ENCODE peak calls at places on chromosome 11, in four cellular contexts. One of them, this sample, is unnamed. For H3K4me1, the result is how much of the 10 kb centered on the place peaks cover.

GRCh38 chr11:65611758-65612603 is 2.0 kb downstream of the MAP3K11 start:
- DNase-seq in heart left ventricle: no peak
- DNase-seq in left ventricle myocardium inferior: no peak
- DNase-seq in sigmoid colon: no peak
- DNase-seq in this sample: no peak

GRCh38 chr11:6456361-6457073 is 15.7 kb upstream of the HPX start:
- DNase-seq in left ventricle myocardium inferior: no peak
- DNase-seq in heart left ventricle: no peak
- DNase-seq in sigmoid colon: no peak
- DNase-seq in this sample: no peak

GRCh38 chr11:9693801-9694553 is 30.1 kb downstream of the SWAP70 start:
- DNase-seq in heart left ventricle: no peak
- DNase-seq in sigmoid colon: no peak
- DNase-seq in left ventricle myocardium inferior: no peak
- DNase-seq in this sample: no peak

GRCh38 chr11:45150943-45151342 is 4.5 kb downstream of the PRDM11 start:
- DNase-seq in sigmoid colon: peak
- DNase-seq in left ventricle myocardium inferior: no peak
- DNase-seq in heart left ventricle: no peak
- DNase-seq in this sample: peak

GRCh38 chr11:76174330-76174729 is 32.0 kb downstream of the WNT11 start:
- DNase-seq in sigmoid colon: no peak
- DNase-seq in heart left ventricle: no peak
- DNase-seq in left ventricle myocardium inferior: no peak
- DNase-seq in this sample: no peak

GRCh38 chr11:67456068-67456705 is 1.0 kb downstream of the CABP4 start:
- DNase-seq in left ventricle myocardium inferior: no peak
- DNase-seq in heart left ventricle: peak
- DNase-seq in sigmoid colon: peak
- DNase-seq in this sample: peak

GRCh38 chr11:132639986-132640385 is 892.3 kb downstream of the OPCML start:
- DNase-seq in left ventricle myocardium inferior: no peak
- DNase-seq in heart left ventricle: no peak
- DNase-seq in sigmoid colon: no peak
- DNase-seq in this sample: no peak

GRCh38 chr11:30960387-30960992 is 374.3 kb upstream of the MPPED2 start:
- DNase-seq in left ventricle myocardium inferior: no peak
- DNase-seq in sigmoid colon: no peak
- DNase-seq in heart left ventricle: no peak
- DNase-seq in this sample: no peak

GRCh38 chr11:10498426-10499250 is 42.3 kb downstream of the RNF141 start:
- DNase-seq in heart left ventricle: no peak
- DNase-seq in left ventricle myocardium inferior: no peak
- DNase-seq in sigmoid colon: no peak
- DNase-seq in this sample: no peak

GRCh38 chr11:63132985-63133775 is 10.8 kb downstream of the SLC22A24 start:
- DNase-seq in sigmoid colon: no peak
- DNase-seq in left ventricle myocardium inferior: no peak
- DNase-seq in heart left ventricle: no peak
- DNase-seq in this sample: no peak

GRCh38 chr11:67371549-67372231 is 1.7 kb downstream of the CLCF1 start:
- DNase-seq in left ventricle myocardium inferior: no peak
- DNase-seq in sigmoid colon: peak
- DNase-seq in heart left ventricle: no peak
- DNase-seq in this sample: peak

GRCh38 chr11:3927129-3927796 is 71.8 kb downstream of the STIM1 start:
- DNase-seq in sigmoid colon: no peak
- DNase-seq in left ventricle myocardium inferior: no peak
- DNase-seq in heart left ventricle: no peak
- DNase-seq in this sample: no peak

GRCh38 chr11:61091373-61092279 is 10.7 kb upstream of the CD5 start:
- DNase-seq in left ventricle myocardium inferior: no peak
- DNase-seq in heart left ventricle: no peak
- DNase-seq in sigmoid colon: no peak
- DNase-seq in this sample: no peak

GRCh38 chr11:96102664-96103068 is 178.8 kb upstream of the MTMR2 start:
- DNase-seq in left ventricle myocardium inferior: no peak
- DNase-seq in heart left ventricle: no peak
- DNase-seq in sigmoid colon: no peak
- DNase-seq in this sample: no peak

GRCh38 chr11:126764221-126764620 is 236.3 kb downstream of the KIRREL3 start:
- DNase-seq in left ventricle myocardium inferior: no peak
- DNase-seq in sigmoid colon: no peak
- DNase-seq in heart left ventricle: no peak
- DNase-seq in this sample: no peak

GRCh38 chr11:14342906-14343305 is 16.1 kb downstream of the RRAS2 start:
- DNase-seq in left ventricle myocardium inferior: no peak
- DNase-seq in sigmoid colon: no peak
- DNase-seq in heart left ventricle: no peak
- DNase-seq in this sample: no peak

GRCh38 chr11:9137293-9138132 is 46.1 kb upstream of the SCUBE2 start:
- DNase-seq in heart left ventricle: peak
- DNase-seq in left ventricle myocardium inferior: peak
- DNase-seq in sigmoid colon: peak
- DNase-seq in this sample: peak

GRCh38 chr11:16111690-16112089 is 244.7 kb downstream of the SOX6 start:
- DNase-seq in heart left ventricle: peak
- DNase-seq in sigmoid colon: no peak
- DNase-seq in left ventricle myocardium inferior: no peak
- DNase-seq in this sample: peak
- H3K4me1 ChIP-seq in heart left ventricle: under half
- H3K4me1 ChIP-seq in sigmoid colon: under half
- H3K4me1 ChIP-seq in left ventricle myocardium inferior: under half
- H3K4me1 ChIP-seq in this sample: under half

GRCh38 chr11:77474509-77475070 is 696 bp upstream of the PAK1 start:
- DNase-seq in left ventricle myocardium inferior: no peak
- DNase-seq in sigmoid colon: no peak
- DNase-seq in heart left ventricle: no peak
- DNase-seq in this sample: peak
- H3K27ac ChIP-seq in left ventricle myocardium inferior: no peak
- H3K27ac ChIP-seq in sigmoid colon: no peak
- H3K27ac ChIP-seq in heart left ventricle: no peak
- H3K27ac ChIP-seq in this sample: no peak

GRCh38 chr11:119025099-119025473 is 5.6 kb downstream of the SLC37A4 start:
- DNase-seq in heart left ventricle: no peak
- DNase-seq in sigmoid colon: peak
- DNase-seq in left ventricle myocardium inferior: no peak
- DNase-seq in this sample: no peak

GRCh38 chr11:119027561-119028345 is 2.9 kb downstream of the SLC37A4 start:
- DNase-seq in heart left ventricle: no peak
- DNase-seq in left ventricle myocardium inferior: no peak
- DNase-seq in sigmoid colon: no peak
- DNase-seq in this sample: no peak

GRCh38 chr11:119026970-119027369 is 3.7 kb downstream of the SLC37A4 start:
- DNase-seq in sigmoid colon: no peak
- DNase-seq in left ventricle myocardium inferior: no peak
- DNase-seq in heart left ventricle: no peak
- DNase-seq in this sample: no peak

GRCh38 chr11:119024430-119025098 is 6.0 kb downstream of the TRAPPC4 start:
- DNase-seq in left ventricle myocardium inferior: no peak
- DNase-seq in sigmoid colon: peak
- DNase-seq in heart left ventricle: no peak
- DNase-seq in this sample: no peak

GRCh38 chr11:119025978-119026766 is 4.5 kb downstream of the SLC37A4 start:
- DNase-seq in heart left ventricle: no peak
- DNase-seq in left ventricle myocardium inferior: no peak
- DNase-seq in sigmoid colon: peak
- DNase-seq in this sample: no peak
- H3K4me1 ChIP-seq in heart left ventricle: under half
- H3K4me1 ChIP-seq in left ventricle myocardium inferior: under half
- H3K4me1 ChIP-seq in sigmoid colon: under half
- H3K4me1 ChIP-seq in this sample: under half

DNA sequence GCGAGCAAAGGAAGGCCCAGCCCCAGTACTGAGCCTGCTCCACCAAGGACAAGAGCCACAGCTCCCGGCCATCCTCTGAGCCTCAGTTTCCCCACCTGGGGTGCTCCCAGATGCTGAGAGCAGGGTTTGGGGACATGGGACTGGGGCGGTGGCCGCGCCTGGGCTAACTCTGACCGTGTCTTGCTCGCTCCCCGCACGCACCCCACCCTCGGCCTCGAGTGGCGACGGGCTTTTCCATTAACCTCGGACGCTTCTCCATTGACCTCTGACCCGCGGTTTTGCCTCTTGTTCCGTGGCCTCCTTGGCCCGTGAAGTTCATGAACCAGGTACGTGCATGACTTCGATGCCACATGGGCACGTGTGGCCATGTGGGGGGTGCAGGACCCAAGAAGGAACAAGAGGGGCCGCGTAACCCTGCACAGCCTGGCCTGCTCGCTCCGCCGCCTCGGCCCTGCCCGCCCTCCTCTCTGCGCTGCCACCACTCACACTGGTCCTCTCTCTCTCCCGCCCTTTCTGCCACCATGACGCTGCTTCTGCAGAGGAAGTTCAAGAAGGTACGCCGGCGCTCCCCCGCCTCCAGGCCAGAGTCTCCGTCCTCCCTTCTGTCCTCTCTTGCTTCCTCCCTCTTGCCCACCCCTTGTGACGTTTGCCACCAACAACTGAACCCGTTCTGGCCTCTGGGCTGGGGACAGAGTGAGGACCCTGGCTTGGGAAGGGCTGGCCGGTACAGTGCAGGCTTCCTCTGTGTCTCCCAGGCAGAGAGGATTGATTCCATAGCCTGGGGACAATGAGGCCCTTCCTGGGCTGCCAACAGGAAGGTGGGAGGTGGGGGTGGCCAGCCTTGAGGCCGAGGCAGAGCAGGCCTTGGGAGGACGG is 6.9 kb downstream of the TNNT3 start:
- DNase-seq in heart left ventricle: no peak
- DNase-seq in left ventricle myocardium inferior: no peak
- DNase-seq in sigmoid colon: no peak
- DNase-seq in this sample: peak
- H3K27ac ChIP-seq in heart left ventricle: peak
- H3K27ac ChIP-seq in left ventricle myocardium inferior: peak
- H3K27ac ChIP-seq in sigmoid colon: no peak
- H3K27ac ChIP-seq in this sample: no peak

GRCh38 chr11:124869856-124870387 is 4.7 kb downstream of the ROBO3 start:
- DNase-seq in sigmoid colon: peak
- DNase-seq in heart left ventricle: no peak
- DNase-seq in left ventricle myocardium inferior: no peak
- DNase-seq in this sample: no peak

GRCh38 chr11:124865902-124866851 is 945 bp downstream of the ROBO3 start:
- DNase-seq in heart left ventricle: no peak
- DNase-seq in left ventricle myocardium inferior: no peak
- DNase-seq in sigmoid colon: peak
- DNase-seq in this sample: peak

GRCh38 chr11:124869331-124869730 is 4.1 kb downstream of the ROBO3 start:
- DNase-seq in heart left ventricle: no peak
- DNase-seq in left ventricle myocardium inferior: no peak
- DNase-seq in sigmoid colon: peak
- DNase-seq in this sample: no peak

GRCh38 chr11:124868322-124869274 is 3.4 kb downstream of the ROBO3 start:
- DNase-seq in heart left ventricle: no peak
- DNase-seq in left ventricle myocardium inferior: no peak
- DNase-seq in sigmoid colon: peak
- DNase-seq in this sample: no peak

DNA sequence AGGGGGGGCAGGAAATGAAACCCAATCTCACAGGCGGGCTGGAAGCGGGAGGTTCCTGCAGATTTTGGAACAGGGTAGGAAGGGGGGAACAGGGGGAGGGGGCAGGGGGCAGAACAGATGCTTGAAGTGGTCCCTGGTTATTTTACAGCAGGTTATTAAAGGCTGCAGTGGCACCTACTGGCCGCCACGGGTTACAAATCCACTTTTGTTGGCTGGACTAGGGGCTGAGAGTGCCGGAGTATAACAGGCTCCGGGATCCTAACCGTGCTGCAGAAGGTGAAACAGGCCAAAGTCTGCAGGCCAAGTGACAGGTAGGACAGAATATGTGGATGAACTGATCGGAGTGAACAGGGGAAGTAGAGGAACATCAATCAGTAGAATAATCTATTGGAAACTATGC is 2.5 kb downstream of the ROBO3 start:
- DNase-seq in sigmoid colon: peak
- DNase-seq in left ventricle myocardium inferior: no peak
- DNase-seq in heart left ventricle: no peak
- DNase-seq in this sample: peak
- H3K4me1 ChIP-seq in sigmoid colon: under half
- H3K4me1 ChIP-seq in left ventricle myocardium inferior: half or more
- H3K4me1 ChIP-seq in heart left ventricle: under half
- H3K4me1 ChIP-seq in this sample: under half

GRCh38 chr11:117391181-117391580 is 63.5 kb downstream of the CEP164 start:
- DNase-seq in heart left ventricle: no peak
- DNase-seq in left ventricle myocardium inferior: no peak
- DNase-seq in sigmoid colon: peak
- DNase-seq in this sample: no peak
- H3K27ac ChIP-seq in heart left ventricle: no peak
- H3K27ac ChIP-seq in left ventricle myocardium inferior: no peak
- H3K27ac ChIP-seq in sigmoid colon: no peak
- H3K27ac ChIP-seq in this sample: no peak

GRCh38 chr11:85751738-85752137 is 59.2 kb downstream of the SYTL2 start:
- DNase-seq in left ventricle myocardium inferior: no peak
- DNase-seq in heart left ventricle: no peak
- DNase-seq in sigmoid colon: no peak
- DNase-seq in this sample: no peak

GRCh38 chr11:85749287-85749834 is 61.6 kb downstream of the SYTL2 start:
- DNase-seq in left ventricle myocardium inferior: no peak
- DNase-seq in sigmoid colon: no peak
- DNase-seq in heart left ventricle: no peak
- DNase-seq in this sample: no peak

GRCh38 chr11:85752201-85752889 is 58.6 kb downstream of the SYTL2 start:
- DNase-seq in left ventricle myocardium inferior: no peak
- DNase-seq in heart left ventricle: no peak
- DNase-seq in sigmoid colon: no peak
- DNase-seq in this sample: no peak

GRCh38 chr11:85749884-85750283 is 61.1 kb downstream of the SYTL2 start:
- DNase-seq in heart left ventricle: no peak
- DNase-seq in sigmoid colon: no peak
- DNase-seq in left ventricle myocardium inferior: no peak
- DNase-seq in this sample: no peak

DNA sequence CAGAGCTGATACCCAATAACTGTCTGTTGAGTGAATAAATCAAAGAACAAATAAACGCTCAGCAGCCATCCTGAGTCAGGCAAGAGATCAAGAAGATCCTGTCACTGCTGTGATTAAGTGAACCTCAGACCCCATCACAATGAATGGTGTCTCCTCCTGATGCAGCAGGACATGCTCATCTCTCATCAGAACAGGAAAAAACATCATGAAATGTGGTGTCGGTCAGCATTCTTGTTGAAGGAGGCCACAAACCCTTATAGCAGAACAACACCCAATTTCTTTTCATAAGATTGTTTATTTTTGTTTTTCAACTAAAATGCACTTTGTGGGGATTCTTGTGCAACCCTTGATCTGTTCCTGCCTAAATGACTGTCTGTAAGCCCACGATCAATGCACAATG is 60.3 kb downstream of the SYTL2 start:
- DNase-seq in heart left ventricle: no peak
- DNase-seq in sigmoid colon: no peak
- DNase-seq in left ventricle myocardium inferior: no peak
- DNase-seq in this sample: no peak
- H3K4me1 ChIP-seq in heart left ventricle: under half
- H3K4me1 ChIP-seq in sigmoid colon: under half
- H3K4me1 ChIP-seq in left ventricle myocardium inferior: under half
- H3K4me1 ChIP-seq in this sample: under half